ENCODE peak calls at places on chromosomes 3 and 15, in ten cellular contexts. One of them, this sample, is unnamed.

GRCh38 chr3:10017636-10018292 is 8.5 kb upstream of the FANCD2 start:
- DNase-seq in A549: no peak
- DNase-seq in right lobe of liver: no peak
- DNase-seq in left ventricle myocardium inferior: no peak
- DNase-seq in HCT116: no peak
- DNase-seq in IMR-90: peak
- DNase-seq in aorta: no peak
- DNase-seq in pancreas: no peak
- DNase-seq in CD8-positive, alpha-beta T cell: no peak
- DNase-seq in vagina: no peak
- DNase-seq in this sample: no peak

GRCh38 chr15:28128036-28128435 is 28.9 kb upstream of the OCA2 start:
- DNase-seq in CD8-positive, alpha-beta T cell: no peak
- DNase-seq in A549: no peak
- DNase-seq in pancreas: peak
- DNase-seq in right lobe of liver: peak
- DNase-seq in HCT116: no peak
- DNase-seq in IMR-90: no peak
- DNase-seq in left ventricle myocardium inferior: peak
- DNase-seq in vagina: no peak
- DNase-seq in aorta: peak
- DNase-seq in this sample: no peak

GRCh38 chr3:104909721-104910120 is 457.0 kb upstream of the ALCAM start:
- DNase-seq in left ventricle myocardium inferior: no peak
- DNase-seq in right lobe of liver: no peak
- DNase-seq in IMR-90: peak
- DNase-seq in aorta: no peak
- DNase-seq in A549: no peak
- DNase-seq in pancreas: no peak
- DNase-seq in HCT116: no peak
- DNase-seq in CD8-positive, alpha-beta T cell: no peak
- DNase-seq in vagina: no peak
- DNase-seq in this sample: no peak

GRCh38 chr15:91853501-91853967 is at the start of gene SLCO3A1:
- DNase-seq in IMR-90: peak
- DNase-seq in vagina: no peak
- DNase-seq in A549: peak
- DNase-seq in pancreas: peak
- DNase-seq in CD8-positive, alpha-beta T cell: peak
- DNase-seq in right lobe of liver: peak
- DNase-seq in HCT116: no peak
- DNase-seq in left ventricle myocardium inferior: peak
- DNase-seq in aorta: peak
- DNase-seq in this sample: no peak

GRCh38 chr15:38702178-38702912 is 137.7 kb upstream of the RASGRP1 start:
- DNase-seq in HCT116: no peak
- DNase-seq in right lobe of liver: peak
- DNase-seq in A549: no peak
- DNase-seq in pancreas: peak
- DNase-seq in left ventricle myocardium inferior: no peak
- DNase-seq in aorta: no peak
- DNase-seq in CD8-positive, alpha-beta T cell: no peak
- DNase-seq in IMR-90: no peak
- DNase-seq in vagina: no peak
- DNase-seq in this sample: no peak

GRCh38 chr3:129197341-129197740 is 13.6 kb upstream of the CNBP start:
- DNase-seq in aorta: no peak
- DNase-seq in CD8-positive, alpha-beta T cell: no peak
- DNase-seq in A549: no peak
- DNase-seq in vagina: no peak
- DNase-seq in right lobe of liver: no peak
- DNase-seq in IMR-90: no peak
- DNase-seq in pancreas: no peak
- DNase-seq in left ventricle myocardium inferior: no peak
- DNase-seq in HCT116: no peak
- DNase-seq in this sample: no peak

GRCh38 chr3:116517308-116517707 is 72.0 kb upstream of the LSAMP start:
- DNase-seq in HCT116: no peak
- DNase-seq in A549: no peak
- DNase-seq in left ventricle myocardium inferior: no peak
- DNase-seq in vagina: no peak
- DNase-seq in right lobe of liver: no peak
- DNase-seq in aorta: no peak
- DNase-seq in pancreas: no peak
- DNase-seq in CD8-positive, alpha-beta T cell: no peak
- DNase-seq in IMR-90: peak
- DNase-seq in this sample: peak

GRCh38 chr15:36612063-36612788 is 32.8 kb downstream of the CDIN1 start:
- DNase-seq in aorta: no peak
- DNase-seq in IMR-90: peak
- DNase-seq in A549: no peak
- DNase-seq in pancreas: no peak
- DNase-seq in left ventricle myocardium inferior: no peak
- DNase-seq in CD8-positive, alpha-beta T cell: no peak
- DNase-seq in HCT116: peak
- DNase-seq in vagina: no peak
- DNase-seq in right lobe of liver: no peak
- DNase-seq in this sample: no peak

GRCh38 chr3:99699841-99700240 is 61.4 kb downstream of the COL8A1 start:
- DNase-seq in pancreas: no peak
- DNase-seq in IMR-90: peak
- DNase-seq in vagina: no peak
- DNase-seq in aorta: no peak
- DNase-seq in A549: no peak
- DNase-seq in right lobe of liver: no peak
- DNase-seq in HCT116: no peak
- DNase-seq in CD8-positive, alpha-beta T cell: no peak
- DNase-seq in left ventricle myocardium inferior: no peak
- DNase-seq in this sample: no peak

GRCh38 chr3:16377196-16377595 is 112.2 kb downstream of the OXNAD1 start:
- DNase-seq in vagina: no peak
- DNase-seq in CD8-positive, alpha-beta T cell: no peak
- DNase-seq in HCT116: no peak
- DNase-seq in IMR-90: no peak
- DNase-seq in pancreas: no peak
- DNase-seq in aorta: no peak
- DNase-seq in left ventricle myocardium inferior: no peak
- DNase-seq in A549: no peak
- DNase-seq in right lobe of liver: no peak
- DNase-seq in this sample: no peak

GRCh38 chr3:248841-249520 is 52.4 kb downstream of the CHL1 start:
- DNase-seq in CD8-positive, alpha-beta T cell: no peak
- DNase-seq in left ventricle myocardium inferior: no peak
- DNase-seq in A549: no peak
- DNase-seq in IMR-90: no peak
- DNase-seq in vagina: no peak
- DNase-seq in HCT116: no peak
- DNase-seq in pancreas: no peak
- DNase-seq in aorta: no peak
- DNase-seq in right lobe of liver: no peak
- DNase-seq in this sample: no peak

GRCh38 chr15:62791694-62792093 is 250.9 kb upstream of the TPM1 start:
- DNase-seq in IMR-90: no peak
- DNase-seq in CD8-positive, alpha-beta T cell: no peak
- DNase-seq in A549: no peak
- DNase-seq in left ventricle myocardium inferior: no peak
- DNase-seq in pancreas: no peak
- DNase-seq in vagina: no peak
- DNase-seq in right lobe of liver: no peak
- DNase-seq in aorta: no peak
- DNase-seq in HCT116: no peak
- DNase-seq in this sample: no peak

GRCh38 chr15:87681054-87681453 is 575.5 kb downstream of the NTRK3 start:
- DNase-seq in IMR-90: no peak
- DNase-seq in right lobe of liver: no peak
- DNase-seq in pancreas: no peak
- DNase-seq in left ventricle myocardium inferior: no peak
- DNase-seq in HCT116: no peak
- DNase-seq in A549: no peak
- DNase-seq in vagina: no peak
- DNase-seq in aorta: no peak
- DNase-seq in CD8-positive, alpha-beta T cell: no peak
- DNase-seq in this sample: no peak

GRCh38 chr3:37474936-37475335 is 300.6 kb upstream of the LRRFIP2 start:
- DNase-seq in A549: no peak
- DNase-seq in HCT116: no peak
- DNase-seq in pancreas: no peak
- DNase-seq in vagina: no peak
- DNase-seq in CD8-positive, alpha-beta T cell: no peak
- DNase-seq in right lobe of liver: no peak
- DNase-seq in left ventricle myocardium inferior: no peak
- DNase-seq in aorta: no peak
- DNase-seq in IMR-90: no peak
- DNase-seq in this sample: no peak

GRCh38 chr3:183244219-183244618 is 8.8 kb upstream of the B3GNT5 start:
- DNase-seq in IMR-90: no peak
- DNase-seq in A549: no peak
- DNase-seq in CD8-positive, alpha-beta T cell: no peak
- DNase-seq in right lobe of liver: peak
- DNase-seq in aorta: no peak
- DNase-seq in HCT116: no peak
- DNase-seq in left ventricle myocardium inferior: peak
- DNase-seq in pancreas: peak
- DNase-seq in vagina: no peak
- DNase-seq in this sample: no peak

GRCh38 chr3:120506828-120507774 is 56.3 kb upstream of the FSTL1 start:
- DNase-seq in aorta: no peak
- DNase-seq in right lobe of liver: no peak
- DNase-seq in HCT116: peak
- DNase-seq in left ventricle myocardium inferior: no peak
- DNase-seq in IMR-90: peak
- DNase-seq in A549: peak
- DNase-seq in pancreas: no peak
- DNase-seq in vagina: no peak
- DNase-seq in CD8-positive, alpha-beta T cell: no peak
- DNase-seq in this sample: no peak

GRCh38 chr3:120506076-120506827 is 55.5 kb upstream of the FSTL1 start:
- DNase-seq in IMR-90: peak
- DNase-seq in left ventricle myocardium inferior: no peak
- DNase-seq in A549: no peak
- DNase-seq in pancreas: no peak
- DNase-seq in right lobe of liver: no peak
- DNase-seq in CD8-positive, alpha-beta T cell: no peak
- DNase-seq in HCT116: no peak
- DNase-seq in vagina: no peak
- DNase-seq in aorta: no peak
- DNase-seq in this sample: no peak

GRCh38 chr3:120502116-120502515 is 51.3 kb upstream of the FSTL1 start:
- DNase-seq in IMR-90: no peak
- DNase-seq in right lobe of liver: no peak
- DNase-seq in vagina: no peak
- DNase-seq in CD8-positive, alpha-beta T cell: no peak
- DNase-seq in HCT116: no peak
- DNase-seq in aorta: no peak
- DNase-seq in pancreas: no peak
- DNase-seq in A549: no peak
- DNase-seq in left ventricle myocardium inferior: no peak
- DNase-seq in this sample: no peak

GRCh38 chr3:120498947-120499346 is 48.2 kb upstream of the FSTL1 start:
- DNase-seq in IMR-90: peak
- DNase-seq in A549: no peak
- DNase-seq in aorta: no peak
- DNase-seq in vagina: peak
- DNase-seq in right lobe of liver: no peak
- DNase-seq in HCT116: no peak
- DNase-seq in CD8-positive, alpha-beta T cell: no peak
- DNase-seq in left ventricle myocardium inferior: no peak
- DNase-seq in pancreas: no peak
- DNase-seq in this sample: no peak

GRCh38 chr3:120503727-120504616 is 53.2 kb upstream of the FSTL1 start:
- DNase-seq in aorta: no peak
- DNase-seq in left ventricle myocardium inferior: no peak
- DNase-seq in HCT116: no peak
- DNase-seq in right lobe of liver: no peak
- DNase-seq in CD8-positive, alpha-beta T cell: no peak
- DNase-seq in IMR-90: no peak
- DNase-seq in A549: no peak
- DNase-seq in pancreas: no peak
- DNase-seq in vagina: no peak
- DNase-seq in this sample: no peak
- H3K4me3 ChIP-seq in aorta: no peak
- H3K4me3 ChIP-seq in left ventricle myocardium inferior: no peak
- H3K4me3 ChIP-seq in HCT116: no peak
- H3K4me3 ChIP-seq in right lobe of liver: no peak
- H3K4me3 ChIP-seq in CD8-positive, alpha-beta T cell: no peak
- H3K4me3 ChIP-seq in IMR-90: no peak
- H3K4me3 ChIP-seq in A549: no peak
- H3K4me3 ChIP-seq in pancreas: no peak
- H3K4me3 ChIP-seq in vagina: no peak
- H3K4me3 ChIP-seq in this sample: no peak

GRCh38 chr15:60370105-60370803 is 27.5 kb downstream of the ANXA2 start:
- DNase-seq in A549: no peak
- DNase-seq in left ventricle myocardium inferior: no peak
- DNase-seq in aorta: no peak
- DNase-seq in right lobe of liver: no peak
- DNase-seq in HCT116: no peak
- DNase-seq in IMR-90: no peak
- DNase-seq in pancreas: no peak
- DNase-seq in vagina: peak
- DNase-seq in CD8-positive, alpha-beta T cell: no peak
- DNase-seq in this sample: no peak
- H3K27ac ChIP-seq in A549: peak
- H3K27ac ChIP-seq in left ventricle myocardium inferior: peak
- H3K27ac ChIP-seq in aorta: peak
- H3K27ac ChIP-seq in right lobe of liver: peak
- H3K27ac ChIP-seq in HCT116: peak
- H3K27ac ChIP-seq in IMR-90: peak
- H3K27ac ChIP-seq in pancreas: peak
- H3K27ac ChIP-seq in vagina: peak
- H3K27ac ChIP-seq in CD8-positive, alpha-beta T cell: no peak
- H3K27ac ChIP-seq in this sample: no peak

DNA sequence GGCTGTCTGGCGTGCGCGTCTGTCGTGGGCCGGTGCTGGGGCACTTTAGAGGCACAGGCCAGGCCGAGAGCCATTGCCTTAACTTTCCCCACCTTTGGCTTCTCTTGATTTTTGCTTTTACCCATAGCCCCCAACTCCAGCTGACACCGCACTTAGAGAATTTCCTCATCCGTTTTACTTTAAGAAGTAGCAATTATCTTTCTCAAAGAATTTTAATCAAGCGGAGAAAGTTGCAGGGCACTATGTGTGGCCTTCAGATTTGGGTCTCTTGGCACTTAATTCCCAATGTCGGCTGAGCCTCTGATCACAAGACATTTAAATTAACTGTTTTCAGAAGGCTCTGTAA is 1.2 kb downstream of the ALDH1A3 start:
- DNase-seq in aorta: no peak
- DNase-seq in right lobe of liver: no peak
- DNase-seq in CD8-positive, alpha-beta T cell: no peak
- DNase-seq in left ventricle myocardium inferior: no peak
- DNase-seq in A549: no peak
- DNase-seq in vagina: no peak
- DNase-seq in HCT116: no peak
- DNase-seq in pancreas: no peak
- DNase-seq in IMR-90: no peak
- DNase-seq in this sample: no peak
- H3K4me3 ChIP-seq in aorta: no peak
- H3K4me3 ChIP-seq in right lobe of liver: no peak
- H3K4me3 ChIP-seq in CD8-positive, alpha-beta T cell: no peak
- H3K4me3 ChIP-seq in left ventricle myocardium inferior: peak
- H3K4me3 ChIP-seq in A549: no peak
- H3K4me3 ChIP-seq in vagina: peak
- H3K4me3 ChIP-seq in HCT116: peak
- H3K4me3 ChIP-seq in pancreas: no peak
- H3K4me3 ChIP-seq in IMR-90: no peak
- H3K4me3 ChIP-seq in this sample: peak

GRCh38 chr3:58627580-58627894 is 39.0 kb downstream of the FAM3D start:
- DNase-seq in vagina: no peak
- DNase-seq in IMR-90: no peak
- DNase-seq in right lobe of liver: no peak
- DNase-seq in pancreas: peak
- DNase-seq in left ventricle myocardium inferior: peak
- DNase-seq in aorta: no peak
- DNase-seq in CD8-positive, alpha-beta T cell: no peak
- DNase-seq in HCT116: no peak
- DNase-seq in A549: no peak
- DNase-seq in this sample: no peak
- H3K27ac ChIP-seq in vagina: peak
- H3K27ac ChIP-seq in IMR-90: no peak
- H3K27ac ChIP-seq in right lobe of liver: no peak
- H3K27ac ChIP-seq in pancreas: no peak
- H3K27ac ChIP-seq in left ventricle myocardium inferior: peak
- H3K27ac ChIP-seq in aorta: no peak
- H3K27ac ChIP-seq in CD8-positive, alpha-beta T cell: no peak
- H3K27ac ChIP-seq in HCT116: no peak
- H3K27ac ChIP-seq in A549: no peak
- H3K27ac ChIP-seq in this sample: no peak

This sample was measured in iPS DF 6.9.